ENCODE peak calls at places on chromosomes 1 and 21, in four cellular contexts. B is aorta, A is adrenal gland, L is mucosa of descending colon. Z is an unnamed sample.

GRCh38 chr1:171206956-171207355 is 21.9 kb downstream of the FMO2 start:
- DNase-seq in B (peak), A (no peak), L (no peak), Z (no peak)

GRCh38 chr1:118984990-118985608 is 3.0 kb downstream of the TBX15 start:
- DNase-seq in L (no peak), A (no peak), B (no peak), Z (peak)

GRCh38 chr1:108706643-108707042 is 6.1 kb upstream of the FNDC7 start:
- DNase-seq in B (no peak), L (no peak), A (no peak), Z (no peak)

GRCh38 chr21:36321325-36322082 is 1.5 kb downstream of the MORC3 start:
- DNase-seq in L (no peak), B (no peak), A (no peak), Z (peak)

GRCh38 chr1:27980216-27980820 is 20.5 kb downstream of the XKR8 start:
- DNase-seq in B (no peak), A (no peak), L (no peak), Z (no peak)

GRCh38 chr1:225410036-225410435 is 17.8 kb downstream of the LBR start:
- DNase-seq in B (no peak), A (no peak), L (no peak), Z (no peak)

GRCh38 chr1:12760256-12760795 is 13.2 kb upstream of the PRAMEF12 start:
- DNase-seq in L (no peak), A (no peak), B (no peak), Z (no peak)

GRCh38 chr1:44842763-44843655 is at the start of gene PTCH2:
- DNase-seq in A (peak), L (peak), B (peak), Z (peak)

GRCh38 chr21:29248124-29248523 is 50.6 kb upstream of the BACH1 start:
- DNase-seq in B (no peak), L (no peak), A (no peak), Z (no peak)

GRCh38 chr1:164617607-164618564 is 58.9 kb downstream of the PBX1 start:
- DNase-seq in A (no peak), L (peak), B (no peak), Z (peak)

GRCh38 chr21:32336711-32337110 is 38.1 kb downstream of the MRAP start:
- DNase-seq in B (no peak), A (no peak), L (no peak), Z (peak)